ENCODE peak calls at places on chromosomes 7 and 10, in four cellular contexts. L is epithelial cell of esophagus, B is kidney, I is AG04450. E is an unnamed sample.

GRCh38 chr7:80145780-80146422 is 11.3 kb downstream of the GNAI1 start:
- DNase-seq in I (peak; percentile 78), L (peak; percentile 47), B (no peak), E (no peak)

GRCh38 chr7:140678081-140678815 is 5.5 kb downstream of the ADCK2 start:
- DNase-seq in L (no peak), B (peak; percentile 50), I (no peak), E (no peak)

GRCh38 chr10:88082806-88083596 is 219.6 kb downstream of the PTEN start:
- DNase-seq in I (no peak), B (no peak), L (peak; percentile 64), E (no peak)

GRCh38 chr10:1939016-1939415 is 201.7 kb upstream of the ADARB2 start:
- DNase-seq in I (no peak), L (no peak), B (no peak), E (no peak)

GRCh38 chr7:129845972-129846327 is 106.8 kb downstream of the UBE2H start:
- DNase-seq in L (peak; percentile 80), I (peak; percentile 54), B (no peak), E (no peak)

GRCh38 chr10:132528064-132528800 is 9.4 kb upstream of the INPP5A start:
- DNase-seq in B (peak; percentile 34), L (no peak), I (no peak), E (peak; percentile 12)

GRCh38 chr7:50393076-50393475 is 57.1 kb downstream of the FIGNL1 start:
- DNase-seq in B (no peak), I (no peak), L (no peak), E (no peak)

GRCh38 chr10:116769791-116770190 is 27.4 kb upstream of the HSPA12A start:
- DNase-seq in B (no peak), L (peak; percentile 39), I (no peak), E (no peak)

GRCh38 chr7:143172354-143172753 is 10.9 kb upstream of the TAS2R39 start:
- DNase-seq in I (no peak), L (peak; percentile 49), B (peak; percentile 68), E (no peak)

GRCh38 chr10:104406715-104407517 is 53.3 kb downstream of the CFAP58 start:
- DNase-seq in B (no peak), I (peak; percentile 3), L (peak; percentile 67), E (no peak)

GRCh38 chr7:779480-779879 is 52.4 kb upstream of the PRKAR1B start:
- DNase-seq in L (no peak), I (no peak), B (peak; percentile 69), E (no peak)

GRCh38 chr7:1571261-1571650 is 1.4 kb upstream of the PSMG3 start:
- DNase-seq in B (no peak), L (peak; percentile 65), I (no peak), E (no peak)

GRCh38 chr10:4983615-4984216 is 19.9 kb downstream of the AKR1C2 start:
- DNase-seq in B (no peak), I (no peak), L (peak; percentile 17), E (no peak)

GRCh38 chr10:97278491-97278989 is 13.9 kb downstream of the ARHGAP19 start:
- DNase-seq in I (peak; percentile 79), B (no peak), L (peak; percentile 75), E (no peak)

GRCh38 chr7:144063710-144064109 is 5.9 kb upstream of the OR2A25 start:
- DNase-seq in I (no peak), B (no peak), L (no peak), E (no peak)

GRCh38 chr7:71155236-71155635 is 23.3 kb downstream of the GALNT17 start:
- DNase-seq in L (no peak), B (no peak), I (no peak), E (no peak)

GRCh38 chr10:45353176-45353575 is 20.8 kb upstream of the ALOX5 start:
- DNase-seq in I (no peak), B (no peak), L (peak; percentile 28), E (no peak)

GRCh38 chr7:137948083-137948844 is 53.6 kb downstream of the CREB3L2 start:
- DNase-seq in I (no peak), L (no peak), B (no peak), E (no peak)

GRCh38 chr10:125160856-125161569 is 650 bp upstream of the CTBP2 start:
- DNase-seq in L (peak; percentile 78), I (peak; percentile 50), B (peak; percentile 91), E (peak; percentile 78)

GRCh38 chr7:127751723-127752448 is 99.9 kb downstream of the SND1 start:
- DNase-seq in I (no peak), L (no peak), B (peak; percentile 71), E (no peak)

GRCh38 chr10:33386926-33387325 is 52.5 kb upstream of the NRP1 start:
- DNase-seq in I (no peak), B (no peak), L (no peak), E (no peak)

GRCh38 chr7:117582219-117582704 is 102.4 kb downstream of the CFTR start:
- DNase-seq in B (peak; percentile 82), L (peak; percentile 58), I (peak; percentile 91), E (peak; percentile 74)

GRCh38 chr10:59234814-59235429 is 58.5 kb downstream of the PHYHIPL start:
- DNase-seq in B (no peak), L (peak; percentile 56), I (peak; percentile 15), E (no peak)

GRCh38 chr10:47257396-47258120 is 42.4 kb upstream of the GDF10 start:
- DNase-seq in B (no peak), L (peak; percentile 5), I (no peak), E (no peak)

GRCh38 chr10:98168147-98168546 is 33.7 kb downstream of the R3HCC1L start:
- DNase-seq in L (no peak), B (no peak), I (no peak), E (no peak)

GRCh38 chr10:133335238-133336122 is 1.2 kb downstream of the CALY start:
- DNase-seq in B (peak; percentile 76), I (no peak), L (no peak), E (peak; percentile 54)

GRCh38 chr10:128277267-128277666 is 151.0 kb upstream of the MKI67 start:
- DNase-seq in I (no peak), L (no peak), B (no peak), E (no peak)

GRCh38 chr7:140239653-140239935 is 62.8 kb upstream of the KDM7A start:
- DNase-seq in B (no peak), L (no peak), I (no peak), E (no peak)

GRCh38 chr10:132707121-132707775 is 78.7 kb downstream of the NKX6-2 start:
- DNase-seq in L (no peak), B (peak; percentile 52), I (no peak), E (peak; percentile 2)

GRCh38 chr10:87538092-87538795 is 33.6 kb downstream of the MINPP1 start:
- DNase-seq in I (no peak), B (no peak), L (no peak), E (no peak)

GRCh38 chr10:42768581-42769152 is 13.9 kb upstream of the BMS1 start:
- DNase-seq in I (no peak), L (no peak), B (no peak), E (no peak)

GRCh38 chr7:31443457-31443856 is 70.4 kb upstream of the ITPRID1 start:
- DNase-seq in B (no peak), I (no peak), L (peak; percentile 69), E (no peak)

GRCh38 chr7:70635633-70636032 is 496.3 kb upstream of the GALNT17 start:
- DNase-seq in I (no peak), L (no peak), B (no peak), E (no peak)

GRCh38 chr7:87456247-87456646 is 19.2 kb downstream of the ABCB4 start:
- DNase-seq in L (no peak), I (no peak), B (no peak), E (no peak)

GRCh38 chr7:152762056-152762455 is 2.5 kb downstream of the ACTR3B start:
- DNase-seq in B (no peak), I (no peak), L (peak; percentile 48), E (no peak)
- H3K4me3 ChIP-seq in B (no peak overlapping the region), I (no peak overlapping the region), L (no peak overlapping the region), E (no peak overlapping the region)

DNA sequence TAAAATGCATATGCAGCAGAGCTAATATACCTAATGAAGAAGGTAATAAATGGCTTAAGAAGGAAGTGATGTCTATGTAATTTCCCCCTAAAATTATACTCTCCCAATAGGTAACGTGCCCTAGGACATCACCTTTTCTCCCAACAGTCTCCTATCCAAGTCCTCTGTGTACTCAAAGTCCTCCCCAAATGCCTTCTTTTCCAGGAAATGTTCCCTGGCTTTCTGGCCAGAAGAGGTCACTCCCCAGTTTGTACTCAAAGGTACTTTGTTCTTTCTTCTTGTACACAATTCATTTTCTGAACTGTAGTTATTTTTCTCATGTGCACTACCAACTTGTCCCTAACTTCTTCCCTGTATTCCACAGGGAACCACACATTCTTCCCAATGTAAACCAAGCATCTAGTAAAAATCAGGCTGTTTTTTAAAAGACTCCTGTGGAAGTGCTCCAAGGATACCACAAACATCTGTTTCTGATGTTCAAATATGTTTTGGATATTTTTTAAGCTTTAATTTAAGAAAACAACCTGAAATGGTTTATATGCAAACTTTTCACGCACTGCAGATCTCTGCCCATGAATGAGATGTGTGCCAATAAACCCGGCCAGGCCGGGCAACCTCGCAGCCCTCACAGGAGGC is 262.3 kb upstream of the KLF14 start:
- DNase-seq in L (no peak), B (no peak), I (no peak), E (no peak)
- H3K4me3 ChIP-seq in L (no peak overlapping the region), B (no peak overlapping the region), I (no peak overlapping the region), E (no peak overlapping the region)

GRCh38 chr10:11339660-11340059 is 271.8 kb downstream of the USP6NL start:
- DNase-seq in I (no peak), L (no peak), B (no peak), E (no peak)

GRCh38 chr10:11341253-11341652 is 270.2 kb downstream of the USP6NL start:
- DNase-seq in L (no peak), I (no peak), B (no peak), E (no peak)

GRCh38 chr10:11344550-11344949 is 266.9 kb downstream of the USP6NL start:
- DNase-seq in L (no peak), B (no peak), I (no peak), E (no peak)

GRCh38 chr10:11344081-11344480 is 267.4 kb downstream of the USP6NL start:
- DNase-seq in B (no peak), L (no peak), I (no peak), E (no peak)

DNA sequence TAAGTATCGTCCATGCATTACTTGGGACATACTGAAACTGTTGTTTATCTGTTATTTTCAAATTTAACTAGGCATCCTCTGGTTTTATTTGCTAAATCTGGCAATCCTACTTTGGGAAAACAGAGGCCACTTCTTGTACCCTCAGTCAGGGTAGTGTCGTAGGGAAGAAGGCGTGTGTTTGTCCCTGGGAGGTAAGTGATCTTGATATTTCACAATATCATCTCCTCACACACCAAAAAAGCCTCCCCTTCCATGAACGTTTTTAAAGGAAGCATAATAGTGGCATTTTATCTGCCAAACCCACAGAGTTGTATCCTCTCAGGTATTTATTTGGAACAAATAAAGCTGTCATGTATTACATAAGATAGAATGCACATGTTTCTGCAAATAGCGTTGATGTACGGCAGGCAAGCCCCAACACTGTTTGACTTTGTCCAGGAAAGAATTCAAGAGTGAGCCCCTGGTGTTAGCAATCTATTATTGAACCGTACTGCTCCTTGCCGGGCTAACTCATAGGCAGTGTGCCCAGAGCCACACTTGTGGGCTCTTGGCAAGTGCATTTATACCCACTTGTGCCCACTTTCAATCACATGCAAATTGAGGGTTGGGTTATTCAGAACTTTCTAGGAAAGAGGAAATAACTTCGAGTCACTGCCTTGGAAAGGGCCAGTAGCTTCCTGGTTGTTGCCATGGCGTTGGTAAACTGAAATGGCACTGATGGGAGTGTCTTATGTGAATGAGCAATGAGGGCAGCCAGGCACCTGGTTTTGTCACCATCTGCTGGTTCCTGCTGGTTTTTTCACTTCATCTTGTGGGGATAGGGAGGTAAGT is 266.0 kb downstream of the USP6NL start:
- DNase-seq in I (no peak), L (peak; percentile 87), B (no peak), E (no peak)
- H3K4me3 ChIP-seq in I (no peak overlapping the region), L (no peak overlapping the region), B (no peak overlapping the region), E (no peak overlapping the region)

GRCh38 chr10:37489658-37490003 is 364.2 kb downstream of the ANKRD30A start:
- DNase-seq in I (no peak), B (no peak), L (peak; percentile 79), E (no peak)
- H3K4me3 ChIP-seq in I (no peak overlapping the region), B (no peak overlapping the region), L (no peak overlapping the region), E (no peak overlapping the region)